ENCODE peak calls at places on chromosome 11, in ten cellular contexts. B, O, J, Y, F, U, X, E, Q and A are unnamed samples.
A peak's percentile ranks its signal among the peaks of the same experiment; 100 is the strongest.

GRCh38 chr11:77205467-77206263 is 77.6 kb downstream of the MYO7A start:
- ATAC-seq in F (no peak), E (no peak), Y (no peak), Q (no peak), O (no peak), B (no peak), U (no peak), J (no peak), X (no peak), A (no peak)

GRCh38 chr11:60866911-60867870 is at the start of gene ZP1:
- ATAC-seq in X (no peak), U (peak; percentile 57), Q (no peak), E (no peak), F (peak; percentile 5), O (no peak), Y (no peak), J (no peak), B (no peak), A (no peak)

GRCh38 chr11:134027671-134028070 is 41.2 kb upstream of the JAM3 start:
- ATAC-seq in F (peak; percentile 96), Y (no peak), E (no peak), Q (peak; percentile 97), O (peak; percentile 93), U (no peak), X (no peak), B (no peak), J (no peak), A (no peak)

GRCh38 chr11:48169706-48170105 is 46.9 kb upstream of the OR4B1 start:
- ATAC-seq in X (peak; percentile 19), F (no peak), U (no peak), Q (no peak), B (no peak), E (no peak), J (no peak), Y (no peak), O (no peak), A (no peak)

GRCh38 chr11:76186776-76187279 is 19.5 kb downstream of the WNT11 start:
- ATAC-seq in O (no peak), B (no peak), J (no peak), X (peak; percentile 70), U (no peak), F (no peak), Q (no peak), E (no peak), Y (no peak), A (no peak)

GRCh38 chr11:66126808-66127555 is 56.9 kb downstream of the PACS1 start:
- ATAC-seq in B (peak; percentile 90), F (peak; percentile 50), Q (peak; percentile 94), O (peak; percentile 88), E (peak; percentile 65), Y (peak; percentile 80), X (peak; percentile 75), U (no peak), J (peak; percentile 87), A (peak; percentile 78)

GRCh38 chr11:11567862-11568650 is 53.7 kb downstream of the GALNT18 start:
- ATAC-seq in Q (no peak), B (no peak), E (no peak), X (no peak), J (peak; percentile 59), F (no peak), O (peak; percentile 36), Y (no peak), U (no peak), A (peak; percentile 73)

GRCh38 chr11:3645552-3645951 is 624 bp downstream of the ART1 start:
- ATAC-seq in F (no peak), J (no peak), Q (no peak), E (no peak), O (no peak), X (no peak), U (no peak), B (no peak), Y (no peak), A (no peak)

GRCh38 chr11:25901415-25901814 is 430.5 kb upstream of the ANO3 start:
- ATAC-seq in X (no peak), O (no peak), Q (no peak), J (no peak), B (no peak), Y (no peak), U (no peak), F (no peak), E (no peak), A (no peak)